ENCODE peak calls at places on chromosomes 3 and 15, in five cellular contexts. P is IMR-90, F is PC-9, T is fibroblast of lung, I is GM23248. Z is an unnamed sample. For H3K4me1 and H3K9me3, the result is how much of the 10 kb centered on the place peaks cover.

GRCh38 chr3:107421170-107421792 is 44.0 kb downstream of the CCDC54 start:
- DNase-seq in I (peak), P (peak), T (peak), F (peak), Z (peak)

GRCh38 chr15:81155375-81156218 is 21.5 kb downstream of the CFAP161 start:
- DNase-seq in F (no peak), I (peak), P (peak), T (peak), Z (peak)

GRCh38 chr15:32849769-32850668 is 132.2 kb downstream of the GREM1 start:
- DNase-seq in F (no peak), I (peak), T (peak), P (peak), Z (no peak)

GRCh38 chr15:48332642-48333034 is 1.4 kb downstream of the DUT start:
- DNase-seq in T (no peak), P (no peak), I (no peak), F (no peak), Z (peak)

GRCh38 chr3:48702320-48702921 is 14.6 kb downstream of the IP6K2 start:
- DNase-seq in T (peak), I (no peak), F (no peak), P (no peak), Z (no peak)

GRCh38 chr3:52014613-52015012 is 18.9 kb upstream of the RPL29 start:
- DNase-seq in F (no peak), P (no peak), I (peak), T (no peak), Z (no peak)

GRCh38 chr3:134373278-134373941 is 837 bp downstream of the AMOTL2 start:
- DNase-seq in T (peak), F (peak), P (peak), I (peak), Z (no peak)

GRCh38 chr3:11195721-11196332 is 41.5 kb downstream of the HRH1 start:
- DNase-seq in F (no peak), I (peak), P (peak), T (peak), Z (no peak)

GRCh38 chr15:27865323-27865922 is 233.7 kb downstream of the OCA2 start:
- DNase-seq in I (no peak), F (no peak), T (no peak), P (no peak), Z (peak)

GRCh38 chr3:33061782-33062181 is 35.2 kb downstream of the GLB1 start:
- DNase-seq in P (peak), I (peak), T (peak), F (no peak), Z (no peak)

GRCh38 chr3:30342319-30343060 is 263.9 kb upstream of the TGFBR2 start:
- DNase-seq in F (peak), I (peak), T (peak), P (peak), Z (no peak)

GRCh38 chr15:93428135-93428534 is 339.1 kb upstream of the RGMA start:
- DNase-seq in I (no peak), F (no peak), T (no peak), P (no peak), Z (no peak)

GRCh38 chr3:192080336-192080735 is 619.4 kb downstream of the PYDC2 start:
- DNase-seq in T (no peak), F (no peak), I (no peak), P (no peak), Z (no peak)

GRCh38 chr3:178436773-178437172 is 99.5 kb upstream of the KCNMB2 start:
- DNase-seq in F (no peak), T (peak), P (peak), I (peak), Z (no peak)

GRCh38 chr3:44114142-44114541 is 127.5 kb upstream of the TOPAZ1 start:
- DNase-seq in F (no peak), P (peak), I (peak), T (peak), Z (no peak)

GRCh38 chr3:104755791-104756190 is 610.9 kb upstream of the ALCAM start:
- DNase-seq in T (no peak), P (no peak), I (no peak), F (no peak), Z (no peak)

GRCh38 chr3:61926913-61927312 is 365.5 kb downstream of the PTPRG start:
- DNase-seq in I (peak), F (no peak), P (peak), T (peak), Z (no peak)

GRCh38 chr3:61927332-61927731 is 366.0 kb downstream of the PTPRG start:
- DNase-seq in I (peak), P (peak), T (peak), F (no peak), Z (peak)

GRCh38 chr3:61929631-61930030 is 368.3 kb downstream of the PTPRG start:
- DNase-seq in I (no peak), F (no peak), T (no peak), P (no peak), Z (no peak)

GRCh38 chr3:61928776-61929175 is 367.4 kb downstream of the PTPRG start:
- DNase-seq in I (no peak), T (no peak), P (no peak), F (no peak), Z (no peak)

DNA sequence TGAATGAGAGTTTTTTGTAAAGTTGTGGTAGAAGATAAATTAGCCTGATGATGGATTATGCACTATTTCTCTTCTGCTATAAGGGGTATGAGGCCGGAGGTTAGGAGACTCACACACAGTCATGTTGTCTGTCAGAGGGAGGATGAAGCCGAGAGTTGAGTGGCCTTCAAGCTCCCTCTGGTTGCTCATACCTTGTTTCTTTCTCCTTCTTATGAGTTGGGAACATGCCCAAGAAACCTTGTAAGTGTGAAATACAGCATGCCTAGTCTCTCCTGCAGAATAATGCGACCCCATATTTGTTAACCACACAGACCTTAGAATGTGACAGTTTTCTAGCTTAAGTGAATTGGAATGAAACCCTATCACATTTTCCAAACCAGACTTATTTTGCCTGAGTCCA is 366.6 kb downstream of the PTPRG start:
- DNase-seq in I (peak), F (no peak), P (peak), T (peak), Z (no peak)
- H3K4me1 ChIP-seq in I (under half), F (under half), P (under half), T (under half), Z (under half)

DNA sequence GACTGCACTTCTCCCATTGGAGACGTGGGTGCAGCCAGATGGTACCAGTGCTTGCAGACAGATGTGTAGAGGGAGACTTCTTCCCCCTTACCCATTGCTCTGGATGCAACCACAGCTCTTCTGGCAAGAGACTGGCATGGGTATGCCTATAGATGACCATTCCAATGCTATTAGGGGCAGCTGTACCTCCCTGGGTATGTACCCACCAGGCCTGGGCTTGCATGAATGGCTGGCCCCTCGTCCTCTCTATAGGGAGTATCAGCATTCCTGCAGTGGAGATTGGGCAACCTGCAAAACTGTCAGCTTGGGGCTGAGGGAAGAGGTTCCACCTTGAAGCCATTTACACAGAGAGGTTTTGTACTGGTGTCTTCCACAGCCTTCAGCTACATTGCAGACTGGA is 57.6 kb upstream of the FXR1 start:
- DNase-seq in P (no peak), I (no peak), T (no peak), F (no peak), Z (no peak)
- H2AFZ ChIP-seq in P (no peak), I (no peak), T (no peak), F (no peak), Z (no peak)

GRCh38 chr3:141797819-141798405 is 34.7 kb downstream of the GRK7 start:
- DNase-seq in F (no peak), P (no peak), I (no peak), T (no peak), Z (peak)
- H3K9me3 ChIP-seq in F (under half), P (under half), I (under half), T (under half), Z (under half)

GRCh38 chr15:64847876-64848716 is 6.4 kb downstream of the PLEKHO2 start:
- DNase-seq in F (no peak), P (peak), I (no peak), T (no peak), Z (no peak)
- H3K4me1 ChIP-seq in F (under half), P (under half), I (under half), T (under half), Z (under half)

DNA sequence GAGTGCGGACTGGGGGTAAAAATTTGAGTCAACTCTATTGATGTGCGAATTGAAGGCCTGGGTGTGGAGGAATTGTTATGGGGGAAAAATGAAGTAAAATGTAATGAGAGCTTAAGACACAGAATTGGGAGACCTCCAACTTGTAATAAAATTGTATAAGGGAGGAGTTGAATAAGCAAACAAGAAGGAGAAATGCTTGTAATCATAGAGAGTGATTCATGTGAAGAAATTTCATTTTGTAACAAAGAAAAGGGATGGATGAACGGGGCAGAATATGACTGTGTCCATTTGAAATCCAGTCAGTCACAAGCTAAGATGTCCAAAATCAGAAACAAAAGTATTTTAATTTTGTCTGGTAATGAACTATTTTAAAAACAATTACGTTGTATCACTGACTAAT is 552.3 kb downstream of the NAALADL2 start:
- DNase-seq in T (no peak), P (peak), F (no peak), I (peak), Z (no peak)
- H2AFZ ChIP-seq in T (no peak), P (no peak), F (peak), I (no peak), Z (no peak)